ENCODE peak calls at places on chromosomes 4 and X, in nine cellular contexts. S is osteoblast, K is lower lobe of right lung, F is NCI-H460, J is chondrocyte, L is T-helper 17 cell, B is NCI-H748 treated with DMSO at 0.1 percent for 48 hours, H is iPS DF 6.9, A is keratinocyte. U is an unnamed sample.

GRCh38 chrX:135194684-135195083 is 23.5 kb upstream of the CT55 start:
- DNase-seq in S (no peak), K (no peak), F (no peak), J (peak), L (no peak), B (no peak), H (no peak), A (no peak), U (no peak)

GRCh38 chr4:187687701-187688100 is 307.9 kb upstream of the ZFP42 start:
- DNase-seq in S (no peak), K (no peak), F (no peak), J (no peak), L (no peak), B (no peak), H (no peak), A (no peak), U (no peak)

GRCh38 chr4:185112104-185112503 is 31.0 kb upstream of the SLC25A4 start:
- DNase-seq in S (peak), K (no peak), F (peak), J (no peak), L (no peak), B (no peak), H (no peak), A (peak), U (peak)

GRCh38 chr4:159227984-159228383 is 125.1 kb downstream of the RAPGEF2 start:
- DNase-seq in S (peak), K (peak), F (peak), J (no peak), L (no peak), B (no peak), H (no peak), A (peak), U (peak)

GRCh38 chr4:124044330-124044729 is 647.7 kb downstream of the SPRY1 start:
- DNase-seq in S (no peak), K (no peak), F (no peak), J (no peak), L (no peak), B (no peak), H (no peak), A (no peak), U (no peak)

GRCh38 chr4:30720021-30720655 is at the start of gene PCDH7:
- DNase-seq in S (peak), K (no peak), F (no peak), J (no peak), L (no peak), B (peak), H (no peak), A (no peak), U (peak)

GRCh38 chr4:41319553-41319952 is 62.8 kb downstream of the UCHL1 start:
- DNase-seq in S (no peak), K (no peak), F (peak), J (no peak), L (no peak), B (no peak), H (no peak), A (no peak), U (no peak)

GRCh38 chr4:1763550-1764080 is 29.5 kb upstream of the FGFR3 start:
- DNase-seq in S (peak), K (no peak), F (no peak), J (no peak), L (no peak), B (no peak), H (no peak), A (no peak), U (peak)

GRCh38 chr4:112231779-112232713 is at the start of gene AP1AR:
- DNase-seq in S (peak), K (peak), F (peak), J (peak), L (peak), B (peak), H (peak), A (no peak), U (peak)

GRCh38 chr4:54709281-54709854 is 51.6 kb downstream of the KIT start:
- DNase-seq in S (no peak), K (no peak), F (no peak), J (no peak), L (no peak), B (no peak), H (no peak), A (no peak), U (no peak)

U was measured in uterus.